ENCODE peak calls at places on chromosomes 13 and 19, in five cellular contexts. J, T, W, O and P are unnamed samples.

GRCh38 chr13:46160474-46161066 is 21.4 kb downstream of the LCP1 start:
- DNase-seq in O (peak; percentile 54), J (no peak), W (peak; percentile 22), T (peak; percentile 75), P (no peak)

GRCh38 chr13:95741584-95742563 is 64.9 kb downstream of the DNAJC3 start:
- DNase-seq in J (no peak), O (no peak), W (no peak), T (no peak), P (no peak)

GRCh38 chr19:14505488-14506239 is 9.7 kb upstream of the GIPC1 start:
- DNase-seq in W (peak; percentile 76), T (peak; percentile 78), O (peak; percentile 81), J (peak; percentile 63), P (peak; percentile 70)

GRCh38 chr19:46533085-46534081 is 37.7 kb upstream of the PNMA8B start:
- DNase-seq in W (no peak), T (peak; percentile 77), J (no peak), O (no peak), P (no peak)

GRCh38 chr19:2291185-2291751 is 9.3 kb upstream of the PEAK3 start:
- DNase-seq in O (no peak), W (peak; percentile 86), T (peak; percentile 84), J (no peak), P (no peak)

GRCh38 chr19:16599655-16600346 is 27.6 kb upstream of the SLC35E1 start:
- DNase-seq in T (peak; percentile 52), W (no peak), J (no peak), O (no peak), P (no peak)

GRCh38 chr19:38172001-38172400 is 52.0 kb downstream of the DPF1 start:
- DNase-seq in O (no peak), J (no peak), W (no peak), T (no peak), P (no peak)

GRCh38 chr13:114053026-114053425 is 79.2 kb upstream of the C13orf46 start:
- DNase-seq in O (no peak), W (no peak), J (no peak), T (no peak), P (no peak)

GRCh38 chr13:44413095-44413494 is 39.5 kb downstream of the SERP2 start:
- DNase-seq in J (no peak), W (no peak), T (no peak), O (no peak), P (no peak)

GRCh38 chr19:6261883-6262282 is 17.9 kb downstream of the MLLT1 start:
- DNase-seq in O (no peak), W (no peak), T (no peak), J (no peak), P (no peak)
- TF ChIP-seq CTCF in O (no peak), W (no peak), T (no peak), J (no peak), P (no peak)

GRCh38 chr13:23849670-23850069 is 39.5 kb downstream of the MIPEP start:
- DNase-seq in J (no peak), T (no peak), W (no peak), O (no peak), P (no peak)

GRCh38 chr13:23845309-23845708 is 43.9 kb downstream of the MIPEP start:
- DNase-seq in O (no peak), T (no peak), W (no peak), J (no peak), P (no peak)

GRCh38 chr13:23848639-23849282 is 40.4 kb downstream of the MIPEP start:
- DNase-seq in W (no peak), O (no peak), J (no peak), T (no peak), P (no peak)

GRCh38 chr13:23848019-23848418 is 41.2 kb downstream of the MIPEP start:
- DNase-seq in J (no peak), T (peak; percentile 45), W (no peak), O (no peak), P (no peak)

GRCh38 chr13:23847545-23847944 is 41.7 kb downstream of the MIPEP start:
- DNase-seq in O (no peak), W (no peak), T (no peak), J (no peak), P (no peak)
- TF ChIP-seq CTCF in O (no peak), W (no peak), T (no peak), J (no peak), P (no peak)

DNA sequence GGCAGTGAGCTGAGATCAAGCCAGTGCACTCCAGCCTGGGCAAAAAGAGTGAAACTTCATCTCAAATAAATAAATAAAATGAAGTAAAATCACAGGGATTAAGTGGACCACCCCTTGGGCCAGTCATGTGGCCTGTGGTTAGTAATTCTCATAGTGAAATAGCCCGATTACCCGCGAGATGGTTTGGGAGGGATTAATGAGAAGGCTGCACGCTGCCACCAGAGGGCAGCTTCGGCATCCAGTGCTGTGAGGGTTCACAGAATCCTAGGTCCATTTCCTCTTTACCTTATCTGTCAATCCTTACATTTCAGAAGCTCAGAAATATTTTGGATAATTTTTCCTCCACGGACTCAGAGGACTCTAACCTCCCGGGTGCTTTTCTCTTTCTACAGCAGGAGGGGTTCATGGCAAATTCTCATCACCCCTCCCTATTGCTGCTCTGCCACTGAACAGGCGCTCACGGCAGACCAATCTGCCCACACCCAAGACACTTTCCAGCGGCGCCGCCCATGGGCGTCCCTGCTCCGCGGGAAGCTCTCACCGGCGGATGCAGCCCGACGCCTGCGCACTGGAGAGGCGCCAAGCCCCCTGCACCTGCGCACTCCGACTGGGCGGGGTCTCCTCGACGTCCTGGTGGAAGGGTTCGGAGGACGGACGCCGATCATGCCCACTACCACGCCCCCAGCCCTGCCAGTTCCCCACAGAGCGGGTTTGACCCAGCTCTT is 11.0 kb downstream of the ZNF835 start:
- DNase-seq in T (peak; percentile 66), W (no peak), O (no peak), J (no peak), P (no peak)
- TF ChIP-seq CTCF in T (no peak), W (no peak), O (no peak), J (no peak), P (no peak)

DNA sequence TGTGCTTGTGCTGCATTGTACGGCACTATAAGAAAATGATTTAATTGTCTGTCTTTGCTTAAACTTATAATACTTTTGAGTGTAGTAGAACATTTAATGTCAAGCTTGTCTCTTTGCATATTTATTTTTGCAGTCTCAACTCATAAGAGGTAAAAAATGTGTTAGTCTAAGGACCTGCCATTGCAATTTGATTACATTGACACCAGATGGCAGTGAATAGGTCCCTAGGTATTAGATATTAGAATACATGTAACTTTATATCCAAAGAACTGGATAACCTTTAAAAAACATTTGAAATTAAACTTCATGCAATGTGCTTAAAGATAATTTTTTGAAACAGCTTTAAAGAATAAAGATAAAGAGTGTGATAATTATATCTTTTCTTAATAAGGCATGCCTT is 1421.3 kb downstream of the OLFM4 start:
- DNase-seq in O (no peak), J (no peak), T (peak; percentile 11), W (no peak), P (no peak)
- TF ChIP-seq CTCF in O (no peak), J (no peak), T (peak; percentile 29), W (peak; percentile 31), P (no peak)